ENCODE peak calls at places on chromosome 19, in seven cellular contexts. One of them, this sample, is unnamed.

GRCh38 chr19:3775374-3775711 is 3.3 kb upstream of the RAX2 start:
- DNase-seq in cardiac fibroblast: no peak
- DNase-seq in GM13976: no peak
- DNase-seq in fibroblast of the aortic adventitia: no peak
- DNase-seq in gastrocnemius medialis: no peak
- DNase-seq in AG04449: no peak
- DNase-seq in right lobe of liver: no peak
- DNase-seq in this sample: no peak

GRCh38 chr19:41495589-41495988 is 52.6 kb downstream of the ERICH4 start:
- DNase-seq in gastrocnemius medialis: no peak
- DNase-seq in AG04449: no peak
- DNase-seq in right lobe of liver: no peak
- DNase-seq in cardiac fibroblast: no peak
- DNase-seq in fibroblast of the aortic adventitia: no peak
- DNase-seq in GM13976: no peak
- DNase-seq in this sample: no peak

GRCh38 chr19:280541-281007 is 10.6 kb downstream of the PLPP2 start:
- DNase-seq in AG04449: no peak
- DNase-seq in right lobe of liver: no peak
- DNase-seq in GM13976: no peak
- DNase-seq in cardiac fibroblast: no peak
- DNase-seq in fibroblast of the aortic adventitia: no peak
- DNase-seq in gastrocnemius medialis: no peak
- DNase-seq in this sample: no peak

GRCh38 chr19:46746281-46746965 is at the start of gene STRN4:
- DNase-seq in AG04449: no peak
- DNase-seq in right lobe of liver: no peak
- DNase-seq in gastrocnemius medialis: no peak
- DNase-seq in cardiac fibroblast: peak
- DNase-seq in fibroblast of the aortic adventitia: no peak
- DNase-seq in GM13976: peak
- DNase-seq in this sample: no peak

GRCh38 chr19:41726493-41726892 is 18.1 kb downstream of the CEACAM5 start:
- DNase-seq in AG04449: no peak
- DNase-seq in gastrocnemius medialis: no peak
- DNase-seq in fibroblast of the aortic adventitia: no peak
- DNase-seq in right lobe of liver: no peak
- DNase-seq in GM13976: no peak
- DNase-seq in cardiac fibroblast: no peak
- DNase-seq in this sample: no peak

GRCh38 chr19:32675720-32676185 is at the start of gene RGS9BP:
- DNase-seq in gastrocnemius medialis: peak
- DNase-seq in right lobe of liver: peak
- DNase-seq in AG04449: no peak
- DNase-seq in cardiac fibroblast: peak
- DNase-seq in fibroblast of the aortic adventitia: peak
- DNase-seq in GM13976: peak
- DNase-seq in this sample: peak

GRCh38 chr19:35044317-35045117 is 3.0 kb downstream of the HPN start:
- DNase-seq in fibroblast of the aortic adventitia: peak
- DNase-seq in cardiac fibroblast: peak
- DNase-seq in GM13976: peak
- DNase-seq in gastrocnemius medialis: no peak
- DNase-seq in right lobe of liver: no peak
- DNase-seq in AG04449: no peak
- DNase-seq in this sample: peak

GRCh38 chr19:5094768-5095567 is 126.1 kb downstream of the KDM4B start:
- DNase-seq in cardiac fibroblast: no peak
- DNase-seq in right lobe of liver: no peak
- DNase-seq in AG04449: no peak
- DNase-seq in gastrocnemius medialis: no peak
- DNase-seq in GM13976: no peak
- DNase-seq in fibroblast of the aortic adventitia: no peak
- DNase-seq in this sample: no peak

GRCh38 chr19:12932392-12933286 is 872 bp downstream of the FARSA start:
- DNase-seq in cardiac fibroblast: no peak
- DNase-seq in AG04449: no peak
- DNase-seq in right lobe of liver: no peak
- DNase-seq in gastrocnemius medialis: no peak
- DNase-seq in GM13976: no peak
- DNase-seq in fibroblast of the aortic adventitia: no peak
- DNase-seq in this sample: no peak

GRCh38 chr19:32781280-32781679 is 61.7 kb downstream of the TDRD12 start:
- DNase-seq in fibroblast of the aortic adventitia: no peak
- DNase-seq in AG04449: no peak
- DNase-seq in GM13976: no peak
- DNase-seq in right lobe of liver: no peak
- DNase-seq in gastrocnemius medialis: no peak
- DNase-seq in cardiac fibroblast: no peak
- DNase-seq in this sample: no peak

GRCh38 chr19:15913830-15914229 is 16.0 kb upstream of the CYP4F2 start:
- DNase-seq in GM13976: no peak
- DNase-seq in cardiac fibroblast: no peak
- DNase-seq in fibroblast of the aortic adventitia: no peak
- DNase-seq in AG04449: no peak
- DNase-seq in gastrocnemius medialis: no peak
- DNase-seq in right lobe of liver: no peak
- DNase-seq in this sample: no peak

DNA sequence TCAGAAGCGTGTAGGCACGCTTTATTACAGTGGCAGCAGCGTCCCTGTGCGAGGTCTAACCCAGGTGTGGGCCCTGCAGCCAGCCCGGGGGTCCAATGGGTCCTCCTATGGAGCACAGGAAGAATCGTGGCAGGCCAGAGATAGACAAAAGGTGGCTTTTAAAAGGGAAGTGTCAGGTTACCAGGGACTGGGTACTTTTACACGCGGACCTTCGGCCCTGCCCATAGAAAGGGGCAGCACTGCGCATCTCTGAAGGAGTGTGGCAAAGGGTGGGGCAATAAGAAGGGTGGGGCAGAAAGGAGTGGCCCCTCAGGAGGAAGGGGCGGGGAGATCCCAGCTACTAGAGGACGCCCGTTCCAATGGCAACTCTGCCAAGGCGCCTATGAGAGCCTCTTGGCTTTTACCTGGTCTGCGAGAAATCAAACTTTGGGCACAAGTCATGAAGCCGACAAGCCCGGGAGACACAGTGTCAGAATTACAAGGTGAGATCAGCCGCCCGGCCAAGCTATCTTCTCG is 1419.8 kb downstream of the UQCRFS1 start:
- DNase-seq in fibroblast of the aortic adventitia: peak
- DNase-seq in gastrocnemius medialis: peak
- DNase-seq in AG04449: peak
- DNase-seq in right lobe of liver: no peak
- DNase-seq in GM13976: peak
- DNase-seq in cardiac fibroblast: peak
- DNase-seq in this sample: peak
- TF ChIP-seq CTCF in fibroblast of the aortic adventitia: no peak
- TF ChIP-seq CTCF in gastrocnemius medialis: no peak
- TF ChIP-seq CTCF in AG04449: no peak
- TF ChIP-seq CTCF in right lobe of liver: no peak
- TF ChIP-seq CTCF in GM13976: no peak
- TF ChIP-seq CTCF in cardiac fibroblast: no peak
- TF ChIP-seq CTCF in this sample: no peak

GRCh38 chr19:50425581-50425980 is 6.8 kb downstream of the SPIB start:
- DNase-seq in AG04449: no peak
- DNase-seq in right lobe of liver: no peak
- DNase-seq in gastrocnemius medialis: no peak
- DNase-seq in GM13976: no peak
- DNase-seq in fibroblast of the aortic adventitia: no peak
- DNase-seq in cardiac fibroblast: no peak
- DNase-seq in this sample: no peak
- TF ChIP-seq CTCF in AG04449: no peak
- TF ChIP-seq CTCF in right lobe of liver: no peak
- TF ChIP-seq CTCF in gastrocnemius medialis: no peak
- TF ChIP-seq CTCF in GM13976: no peak
- TF ChIP-seq CTCF in fibroblast of the aortic adventitia: no peak
- TF ChIP-seq CTCF in cardiac fibroblast: no peak
- TF ChIP-seq CTCF in this sample: no peak

GRCh38 chr19:48290923-48291700 is 21.2 kb downstream of the ZNF114 start:
- DNase-seq in cardiac fibroblast: peak
- DNase-seq in gastrocnemius medialis: peak
- DNase-seq in right lobe of liver: peak
- DNase-seq in AG04449: no peak
- DNase-seq in fibroblast of the aortic adventitia: peak
- DNase-seq in GM13976: peak
- DNase-seq in this sample: peak
- TF ChIP-seq CTCF in cardiac fibroblast: peak
- TF ChIP-seq CTCF in gastrocnemius medialis: peak
- TF ChIP-seq CTCF in right lobe of liver: peak
- TF ChIP-seq CTCF in AG04449: peak
- TF ChIP-seq CTCF in fibroblast of the aortic adventitia: peak
- TF ChIP-seq CTCF in GM13976: peak
- TF ChIP-seq CTCF in this sample: peak

GRCh38 chr19:11281336-11282049 is 14.5 kb upstream of the TSPAN16 start:
- DNase-seq in gastrocnemius medialis: no peak
- DNase-seq in cardiac fibroblast: peak
- DNase-seq in right lobe of liver: no peak
- DNase-seq in fibroblast of the aortic adventitia: no peak
- DNase-seq in AG04449: no peak
- DNase-seq in GM13976: no peak
- DNase-seq in this sample: no peak

GRCh38 chr19:11286312-11286974 is 9.5 kb upstream of the TSPAN16 start:
- DNase-seq in right lobe of liver: no peak
- DNase-seq in gastrocnemius medialis: no peak
- DNase-seq in cardiac fibroblast: peak
- DNase-seq in fibroblast of the aortic adventitia: peak
- DNase-seq in AG04449: no peak
- DNase-seq in GM13976: peak
- DNase-seq in this sample: no peak

GRCh38 chr19:11279505-11280236 is 16.3 kb upstream of the TSPAN16 start:
- DNase-seq in fibroblast of the aortic adventitia: peak
- DNase-seq in right lobe of liver: no peak
- DNase-seq in GM13976: peak
- DNase-seq in gastrocnemius medialis: no peak
- DNase-seq in cardiac fibroblast: no peak
- DNase-seq in AG04449: no peak
- DNase-seq in this sample: no peak

GRCh38 chr19:11288349-11288748 is 7.6 kb upstream of the TSPAN16 start:
- DNase-seq in fibroblast of the aortic adventitia: peak
- DNase-seq in gastrocnemius medialis: no peak
- DNase-seq in GM13976: peak
- DNase-seq in AG04449: no peak
- DNase-seq in right lobe of liver: no peak
- DNase-seq in cardiac fibroblast: peak
- DNase-seq in this sample: no peak

DNA sequence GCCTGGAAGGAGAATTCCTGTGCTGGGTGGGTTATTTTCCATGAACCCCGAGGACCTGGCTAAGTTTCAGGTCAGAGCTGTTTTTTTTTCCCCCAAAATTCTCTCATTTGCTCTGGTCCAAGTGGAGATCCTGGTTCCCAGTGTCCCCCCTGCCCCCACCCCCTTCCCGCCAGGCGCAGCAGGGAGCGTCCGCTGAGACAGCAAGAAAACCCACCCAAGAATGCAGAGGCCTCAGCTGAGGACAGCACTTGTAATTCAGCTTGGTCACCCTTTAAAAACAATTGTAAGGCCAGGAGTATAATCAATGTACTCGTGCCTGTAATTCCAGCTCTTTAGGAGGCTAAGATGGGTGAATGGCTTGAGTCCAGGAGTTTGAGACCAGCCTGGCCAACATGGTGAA is 11.4 kb upstream of the TSPAN16 start:
- DNase-seq in fibroblast of the aortic adventitia: no peak
- DNase-seq in cardiac fibroblast: no peak
- DNase-seq in right lobe of liver: no peak
- DNase-seq in GM13976: no peak
- DNase-seq in AG04449: no peak
- DNase-seq in gastrocnemius medialis: no peak
- DNase-seq in this sample: no peak
- TF ChIP-seq CTCF in fibroblast of the aortic adventitia: no peak
- TF ChIP-seq CTCF in cardiac fibroblast: no peak
- TF ChIP-seq CTCF in right lobe of liver: no peak
- TF ChIP-seq CTCF in GM13976: no peak
- TF ChIP-seq CTCF in AG04449: no peak
- TF ChIP-seq CTCF in gastrocnemius medialis: no peak
- TF ChIP-seq CTCF in this sample: no peak

DNA sequence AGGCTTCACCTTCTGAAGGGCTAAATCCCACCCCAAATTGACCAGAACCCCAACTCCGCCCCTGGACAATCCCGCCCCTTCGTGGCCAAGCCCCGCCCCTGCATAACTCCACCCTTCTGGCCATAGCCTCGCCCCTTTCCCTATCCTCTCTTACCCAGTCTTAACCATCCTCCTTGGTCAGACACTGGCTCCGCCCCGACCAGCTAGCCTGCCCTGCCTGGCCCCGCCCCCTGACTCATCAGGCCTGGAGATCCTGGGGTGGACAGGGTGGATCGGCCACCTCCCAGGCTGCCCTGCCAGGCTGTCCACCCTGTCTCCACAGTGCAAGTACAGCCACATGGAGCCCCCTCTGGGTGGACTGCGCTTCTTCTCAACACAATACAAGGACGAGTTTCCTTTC is 8.0 kb upstream of the ZNF358 start:
- DNase-seq in gastrocnemius medialis: no peak
- DNase-seq in cardiac fibroblast: peak
- DNase-seq in AG04449: no peak
- DNase-seq in fibroblast of the aortic adventitia: peak
- DNase-seq in right lobe of liver: no peak
- DNase-seq in GM13976: peak
- DNase-seq in this sample: peak
- TF ChIP-seq CTCF in gastrocnemius medialis: no peak
- TF ChIP-seq CTCF in cardiac fibroblast: no peak
- TF ChIP-seq CTCF in AG04449: no peak
- TF ChIP-seq CTCF in fibroblast of the aortic adventitia: no peak
- TF ChIP-seq CTCF in right lobe of liver: no peak
- TF ChIP-seq CTCF in GM13976: no peak
- TF ChIP-seq CTCF in this sample: no peak

This sample was measured in tibial nerve.